ENCODE peak calls at places on chromosome 6, in nine cellular contexts. X is neuronal stem cell, V is IMR-90, T is right cardiac atrium, N is cardiac muscle cell, F is ovary, Q is thoracic aorta, R is HCT116, S is lung. U is an unnamed sample.
A peak's percentile ranks its signal among the peaks of the same experiment; 100 is the strongest.

GRCh38 chr6:56232446-56232845 is 14.9 kb downstream of the COL21A1 start:
- DNase-seq in S (no peak), R (no peak), N (no peak), Q (no peak), F (no peak), X (no peak), V (no peak), T (no peak), U (no peak)

GRCh38 chr6:119076966-119077642 is 1.4 kb downstream of the FAM184A start:
- DNase-seq in Q (no peak), N (no peak), S (no peak), V (no peak), T (no peak), F (no peak), X (no peak), R (no peak), U (no peak)

GRCh38 chr6:34248198-34248726 is 544 bp downstream of the SMIM29 start:
- DNase-seq in V (peak; percentile 18), X (no peak), T (peak; percentile 89), N (no peak), S (peak; percentile 74), Q (no peak), R (no peak), F (peak; percentile 58), U (no peak)

GRCh38 chr6:166771701-166772100 is 144.7 kb upstream of the RPS6KA2 start:
- DNase-seq in X (no peak), Q (no peak), R (no peak), T (no peak), S (peak; percentile 13), N (no peak), F (no peak), V (no peak), U (no peak)

GRCh38 chr6:21780601-21781000 is 187.1 kb downstream of the SOX4 start:
- DNase-seq in Q (no peak), X (no peak), R (no peak), N (no peak), F (no peak), S (no peak), T (no peak), V (no peak), U (no peak)

GRCh38 chr6:117272886-117273285 is 7.5 kb downstream of the VGLL2 start:
- DNase-seq in S (no peak), Q (no peak), X (no peak), V (no peak), R (no peak), T (no peak), F (no peak), N (no peak), U (no peak)

GRCh38 chr6:30685157-30685976 is 1.1 kb downstream of the PPP1R18 start:
- DNase-seq in T (peak; percentile 77), S (no peak), V (no peak), N (no peak), Q (no peak), F (no peak), R (no peak), X (no peak), U (no peak)

GRCh38 chr6:6678811-6679210 is 90.3 kb downstream of the LY86 start:
- DNase-seq in T (no peak), R (no peak), X (no peak), N (no peak), S (no peak), V (no peak), F (no peak), Q (no peak), U (no peak)

GRCh38 chr6:84635081-84635745 is 129.2 kb downstream of the TBX18 start:
- DNase-seq in F (no peak), S (no peak), Q (no peak), T (no peak), N (peak; percentile 90), X (no peak), V (peak; percentile 58), R (no peak), U (no peak)

GRCh38 chr6:73710470-73710869 is 14.5 kb downstream of the CD109 start:
- DNase-seq in N (peak; percentile 47), Q (no peak), V (peak; percentile 68), T (no peak), S (no peak), F (no peak), R (peak; percentile 82), X (no peak), U (no peak)

GRCh38 chr6:46888031-46888430 is 33.7 kb downstream of the ADGRF5 start:
- DNase-seq in X (no peak), R (no peak), F (no peak), V (no peak), T (no peak), N (no peak), S (no peak), Q (no peak), U (no peak)

GRCh38 chr6:45923831-45924391 is 91.7 kb downstream of the CLIC5 start:
- DNase-seq in V (peak; percentile 63), X (no peak), Q (no peak), S (no peak), R (no peak), T (no peak), N (peak; percentile 35), F (no peak), U (no peak)

GRCh38 chr6:100167585-100167984 is 173.6 kb upstream of the MCHR2 start:
- DNase-seq in V (no peak), F (no peak), R (no peak), Q (no peak), T (no peak), N (no peak), S (no peak), X (no peak), U (no peak)

GRCh38 chr6:90183587-90184333 is 112.9 kb downstream of the BACH2 start:
- DNase-seq in V (no peak), Q (no peak), N (no peak), T (no peak), F (no peak), S (no peak), X (no peak), R (no peak), U (no peak)

GRCh38 chr6:101879782-101880181 is 486.3 kb downstream of the GRIK2 start:
- DNase-seq in V (no peak), F (no peak), N (no peak), R (no peak), S (no peak), X (no peak), T (no peak), Q (no peak), U (no peak)

GRCh38 chr6:30213999-30214982 is 1.1 kb upstream of the TRIM26 start:
- DNase-seq in V (peak; percentile 73), X (peak; percentile 46), R (no peak), Q (peak; percentile 37), N (peak; percentile 81), T (peak; percentile 96), S (peak; percentile 81), F (peak; percentile 85), U (peak; percentile 36)

GRCh38 chr6:167331565-167331964 is 6.7 kb downstream of the TTLL2 start:
- DNase-seq in Q (no peak), R (no peak), F (no peak), S (peak; percentile 67), T (no peak), V (no peak), N (no peak), X (no peak), U (no peak)

GRCh38 chr6:46757206-46757564 is 10.5 kb downstream of the ANKRD66 start:
- DNase-seq in X (no peak), T (no peak), V (no peak), R (no peak), Q (no peak), S (no peak), F (no peak), N (no peak), U (no peak)

GRCh38 chr6:168052291-168052891 is 26.6 kb downstream of the FRMD1 start:
- DNase-seq in F (no peak), Q (no peak), T (peak; percentile 28), R (no peak), N (no peak), V (no peak), S (no peak), X (no peak), U (no peak)

GRCh38 chr6:150567360-150567759 is 32.3 kb upstream of the PLEKHG1 start:
- DNase-seq in F (no peak), R (no peak), N (no peak), Q (no peak), S (no peak), T (no peak), V (no peak), X (no peak), U (no peak)

GRCh38 chr6:26327450-26328264 is 37.3 kb upstream of the BTN3A2 start:
- DNase-seq in N (peak; percentile 74), S (no peak), X (no peak), R (peak; percentile 89), F (no peak), T (no peak), V (peak; percentile 81), Q (no peak), U (no peak)

GRCh38 chr6:27873101-27874030 is 38.8 kb downstream of the OR2B2 start:
- DNase-seq in S (no peak), X (peak; percentile 67), F (no peak), N (peak; percentile 84), Q (no peak), T (peak; percentile 71), R (no peak), V (peak; percentile 83), U (peak; percentile 94)

GRCh38 chr6:111579816-111580215 is 25.9 kb downstream of the TRAF3IP2 start:
- DNase-seq in T (no peak), R (no peak), F (no peak), V (no peak), N (no peak), Q (no peak), S (no peak), X (no peak), U (no peak)
- H3K4me1 ChIP-seq in T (peaks cover 11% of the 10 kb centered on the region), R (peaks cover 4% of the 10 kb centered on the region), F (peaks cover 1% of the 10 kb centered on the region), V (peaks cover 13% of the 10 kb centered on the region), N (peaks cover 10% of the 10 kb centered on the region), Q (peaks cover 3% of the 10 kb centered on the region), S (peaks cover 14% of the 10 kb centered on the region), X (no peaks in the 10 kb centered on the region), U (peaks cover 10% of the 10 kb centered on the region)

GRCh38 chr6:159715168-159715567 is 12.1 kb upstream of the WTAP start:
- DNase-seq in X (no peak), S (no peak), Q (no peak), T (no peak), R (no peak), N (no peak), V (no peak), F (no peak), U (no peak)
- H3K4me1 ChIP-seq in X (no peaks in the 10 kb centered on the region), S (peaks cover 7% of the 10 kb centered on the region), Q (peaks cover 14% of the 10 kb centered on the region), T (peaks cover 14% of the 10 kb centered on the region), R (no peaks in the 10 kb centered on the region), N (no peaks in the 10 kb centered on the region), V (peaks cover 12% of the 10 kb centered on the region), F (peaks cover 4% of the 10 kb centered on the region), U (peaks cover 3% of the 10 kb centered on the region)

GRCh38 chr6:14865609-14866100 is 380.2 kb upstream of the JARID2 start:
- DNase-seq in N (peak; percentile 54), V (peak; percentile 49), R (no peak), Q (no peak), S (no peak), T (no peak), X (no peak), F (no peak), U (no peak)
- H3K4me1 ChIP-seq in N (no peaks in the 10 kb centered on the region), V (peaks cover 11% of the 10 kb centered on the region), R (no peaks in the 10 kb centered on the region), Q (no peaks in the 10 kb centered on the region), S (no peaks in the 10 kb centered on the region), T (no peaks in the 10 kb centered on the region), X (peaks cover 13% of the 10 kb centered on the region), F (no peaks in the 10 kb centered on the region), U (no peaks in the 10 kb centered on the region)

DNA sequence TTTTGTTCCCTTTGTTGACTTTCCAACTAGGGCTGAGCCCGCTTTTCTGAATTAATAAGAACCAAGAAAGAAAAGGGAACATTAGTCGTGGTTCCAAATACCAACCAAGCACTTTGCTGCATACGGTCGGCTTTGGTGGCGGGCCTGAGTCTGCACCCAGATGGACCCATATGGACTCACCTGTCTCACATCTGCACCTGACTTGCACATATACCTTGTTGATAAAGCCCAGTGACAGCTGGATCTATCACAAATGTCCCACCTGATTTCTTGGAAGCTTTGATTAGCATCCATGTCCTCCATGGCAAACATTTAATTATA is 39.0 kb downstream of the TPD52L1 start:
- DNase-seq in N (no peak), X (no peak), V (no peak), T (no peak), R (no peak), F (no peak), S (no peak), Q (no peak), U (no peak)
- H3K4me1 ChIP-seq in N (peaks cover 41% of the 10 kb centered on the region), X (peaks cover 4% of the 10 kb centered on the region), V (peaks cover 8% of the 10 kb centered on the region), T (peaks cover under 1% of the 10 kb centered on the region), R (peaks cover 49% of the 10 kb centered on the region), F (peaks cover 8% of the 10 kb centered on the region), S (peaks cover 4% of the 10 kb centered on the region), Q (peaks cover 30% of the 10 kb centered on the region), U (no peaks in the 10 kb centered on the region)